ENCODE peak calls at places on chromosomes 5 and 9, in nine cellular contexts. D is suprapubic skin, T is spleen, P is HCT116, J is HepG2, K is breast epithelium, V is sigmoid colon, Q is GM12878, C is H1. F is an unnamed sample.

GRCh38 chr5:141941779-141942178 is 16.2 kb downstream of the PCDH12 start:
- DNase-seq in C (no peak), Q (no peak), P (no peak), K (no peak), V (peak; percentile 22), T (no peak), J (no peak), D (no peak), F (no peak)

GRCh38 chr5:181189962-181190710 is 14.9 kb downstream of the TRIM7 start:
- DNase-seq in Q (no peak), D (peak; percentile 79), V (peak; percentile 75), T (peak; percentile 87), C (no peak), P (no peak), K (no peak), J (no peak), F (no peak)

GRCh38 chr5:169744336-169744735 is 107.3 kb downstream of the DOCK2 start:
- DNase-seq in T (no peak), K (no peak), V (no peak), J (no peak), C (no peak), P (no peak), Q (no peak), D (no peak), F (no peak)

GRCh38 chr5:142385194-142385593 is 60.4 kb upstream of the SPRY4 start:
- DNase-seq in J (no peak), C (no peak), P (no peak), T (no peak), D (no peak), K (no peak), Q (no peak), V (no peak), F (no peak)

GRCh38 chr9:108562176-108562575 is 293.6 kb downstream of the ACTL7B start:
- DNase-seq in D (no peak), J (no peak), C (no peak), V (no peak), Q (no peak), T (no peak), P (no peak), K (no peak), F (peak; percentile 85)

GRCh38 chr5:142753114-142753764 is 16.9 kb upstream of the ARHGAP26 start:
- DNase-seq in K (peak; percentile 73), Q (no peak), T (no peak), V (peak; percentile 90), D (peak; percentile 72), C (no peak), P (no peak), J (no peak), F (peak; percentile 91)

GRCh38 chr9:76725885-76726284 is 38.4 kb upstream of the PCA3 start:
- DNase-seq in V (no peak), C (no peak), Q (no peak), T (no peak), K (no peak), J (no peak), P (no peak), D (no peak), F (no peak)

GRCh38 chr9:84748112-84748511 is 78.6 kb downstream of the NTRK2 start:
- DNase-seq in J (no peak), K (no peak), V (no peak), D (no peak), C (no peak), P (no peak), Q (peak; percentile 66), T (no peak), F (peak; percentile 26)

GRCh38 chr9:37390759-37391158 is 31.7 kb upstream of the GRHPR start:
- DNase-seq in T (no peak), C (peak; percentile 70), D (no peak), V (no peak), Q (peak; percentile 89), J (peak; percentile 30), P (peak; percentile 26), K (no peak), F (no peak)

GRCh38 chr9:751137-752051 is 90.1 kb upstream of the DMRT1 start:
- DNase-seq in V (no peak), J (no peak), Q (no peak), C (no peak), K (no peak), D (no peak), T (no peak), P (no peak), F (no peak)

GRCh38 chr5:137888489-137888874 is 775 bp upstream of the PKD2L2 start:
- DNase-seq in D (no peak), P (no peak), J (no peak), T (no peak), V (no peak), C (no peak), K (no peak), Q (no peak), F (no peak)

GRCh38 chr5:120413706-120414105 is 50.4 kb upstream of the PRR16 start:
- DNase-seq in V (no peak), T (no peak), Q (no peak), P (no peak), J (no peak), C (no peak), K (no peak), D (no peak), F (no peak)

GRCh38 chr9:2228132-2228531 is 213.0 kb downstream of the SMARCA2 start:
- DNase-seq in J (no peak), D (no peak), P (no peak), V (no peak), T (no peak), C (peak; percentile 85), Q (no peak), K (no peak), F (no peak)

GRCh38 chr9:37528652-37529072 is 42.9 kb downstream of the POLR1E start:
- DNase-seq in V (no peak), C (no peak), D (no peak), J (no peak), P (no peak), Q (no peak), T (no peak), K (no peak), F (no peak)

GRCh38 chr5:24141046-24141445 is 503.7 kb downstream of the CDH10 start:
- DNase-seq in J (no peak), Q (no peak), T (no peak), K (no peak), P (no peak), C (no peak), D (no peak), V (no peak), F (no peak)

GRCh38 chr5:100539519-100539918 is 4.3 kb downstream of the FAM174A start:
- DNase-seq in T (no peak), C (no peak), P (no peak), J (no peak), D (no peak), V (no peak), K (no peak), Q (no peak), F (no peak)

GRCh38 chr5:100535060-100536005 is at the start of gene FAM174A:
- DNase-seq in J (peak; percentile 93), T (peak; percentile 97), C (peak; percentile 94), P (peak; percentile 92), D (peak; percentile 97), K (peak; percentile 93), Q (peak; percentile 94), V (peak; percentile 98), F (peak; percentile 98)

GRCh38 chr5:100542086-100542485 is 6.9 kb downstream of the FAM174A start:
- DNase-seq in D (no peak), P (no peak), Q (no peak), C (no peak), K (no peak), V (no peak), J (no peak), T (no peak), F (no peak)

DNA sequence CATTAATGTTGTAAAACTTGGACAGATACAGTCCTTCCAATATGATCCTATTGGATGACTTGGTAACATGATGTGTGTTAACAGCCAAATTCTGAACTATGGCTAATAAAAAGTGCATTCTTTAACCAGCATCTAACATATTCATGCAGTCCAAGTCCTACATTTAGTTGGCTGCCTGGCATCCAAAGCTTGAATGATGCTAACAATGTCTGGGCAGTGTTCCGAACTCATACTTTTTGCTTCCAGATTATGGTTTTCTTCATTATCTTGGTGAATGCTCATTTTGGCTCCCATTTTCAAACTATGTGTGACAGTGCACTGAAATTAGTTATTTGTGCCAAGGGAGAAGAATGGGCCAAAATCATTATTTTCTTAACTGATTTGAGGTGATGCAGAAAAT is 2.8 kb downstream of the FAM174A start:
- DNase-seq in V (no peak), Q (no peak), P (no peak), D (no peak), T (no peak), J (no peak), C (no peak), K (no peak), F (no peak)
- H3K4me1 ChIP-seq in V (peaks cover 39% of the 10 kb centered on the region), Q (no peaks in the 10 kb centered on the region), P (no peaks in the 10 kb centered on the region), D (peaks cover 70% of the 10 kb centered on the region), T (peaks cover 51% of the 10 kb centered on the region), J (peaks cover 15% of the 10 kb centered on the region), C (no peaks in the 10 kb centered on the region), K (peaks cover 4% of the 10 kb centered on the region), F (peaks cover 49% of the 10 kb centered on the region)

DNA sequence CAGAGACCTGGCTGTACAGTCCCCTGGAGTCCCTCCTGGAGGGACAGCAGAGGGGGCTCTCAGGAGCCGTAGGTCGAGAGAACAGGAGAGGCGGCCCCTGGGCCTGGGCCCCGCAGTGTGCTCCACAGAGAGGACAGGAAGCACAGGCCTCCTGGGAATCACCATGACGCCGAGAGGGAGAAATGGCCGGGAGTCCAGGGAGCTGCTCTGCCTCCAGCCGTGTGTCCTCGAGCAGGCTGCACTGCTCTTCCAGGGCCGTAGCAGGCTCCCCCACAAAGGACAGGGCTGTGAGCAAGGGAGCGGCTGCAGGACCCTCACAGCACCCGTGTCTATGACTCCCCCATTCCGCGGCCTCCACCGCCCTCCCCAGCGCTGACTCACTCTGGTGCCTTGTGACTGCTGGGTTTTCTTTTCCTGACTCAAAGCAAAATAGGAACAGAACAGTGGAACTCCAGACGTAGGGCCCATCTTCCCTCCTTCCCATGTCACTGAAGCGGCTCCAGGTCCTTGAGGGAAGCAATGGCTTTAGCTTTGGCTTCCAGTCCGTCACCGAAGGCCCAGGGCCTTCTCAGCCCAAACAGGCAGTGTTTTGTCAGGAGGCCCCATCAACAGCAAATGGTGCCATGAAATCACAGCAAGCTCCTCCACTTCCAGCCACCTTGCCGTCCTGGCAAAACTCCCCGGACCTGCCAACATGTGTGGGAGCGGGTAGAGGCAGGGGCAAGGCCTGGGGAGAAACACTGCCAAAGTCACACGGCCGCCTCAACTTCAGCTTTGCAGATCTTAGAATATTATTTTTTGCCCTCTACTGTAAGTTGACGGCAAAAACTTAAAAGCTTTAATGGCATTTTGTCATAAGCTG is 114.2 kb downstream of the LHFPL2 start:
- DNase-seq in V (peak; percentile 74), T (no peak), P (no peak), J (no peak), C (no peak), D (peak; percentile 77), Q (no peak), K (no peak), F (no peak)
- TF ChIP-seq POLR2AphosphoS5 in V (peak; percentile 76), T (no peak), P (no peak), J (no peak), C (no peak), D (no peak), Q (no peak), K (peak; percentile 49), F (peak; percentile 50)

GRCh38 chr9:14180942-14181270 is 133.0 kb downstream of the NFIB start:
- DNase-seq in K (no peak), J (no peak), Q (no peak), D (no peak), P (no peak), C (no peak), V (no peak), T (no peak), F (no peak)
- H3K4me1 ChIP-seq in K (no peaks in the 10 kb centered on the region), J (peaks cover 16% of the 10 kb centered on the region), Q (no peaks in the 10 kb centered on the region), D (peaks cover 48% of the 10 kb centered on the region), P (no peaks in the 10 kb centered on the region), C (no peaks in the 10 kb centered on the region), V (peaks cover 47% of the 10 kb centered on the region), T (no peaks in the 10 kb centered on the region), F (peaks cover 37% of the 10 kb centered on the region)

GRCh38 chr9:69173891-69174644 is at the start of gene TJP2:
- DNase-seq in V (peak; percentile 82), Q (no peak), K (peak; percentile 65), D (peak; percentile 72), J (peak; percentile 54), T (peak; percentile 88), C (peak; percentile 83), P (no peak), F (no peak)
- TF ChIP-seq POLR2AphosphoS5 in V (no peak), Q (peak; percentile 76), K (no peak), D (no peak), J (no peak), T (no peak), C (peak; percentile 53), P (no peak), F (peak; percentile 42)

F was measured in esophagus muscularis mucosa.